ENCODE peak calls at places on chromosome 21, in nine cellular contexts. One of them, this sample, is unnamed.

GRCh38 chr21:37509802-37510393 is 143.3 kb downstream of the DYRK1A start:
- DNase-seq in activated naive CD4-positive, alpha-beta T cell treated with anti-CD3 and anti-CD28 coated beads for 36 hours: no peak
- DNase-seq in NCI-H1092: no peak
- DNase-seq in hypothalamus: no peak
- DNase-seq in Panc1: no peak
- DNase-seq in effector CD8-positive, alpha-beta T cell: no peak
- DNase-seq in NCI-H510A: no peak
- DNase-seq in activated T-helper 1 cell treated with anti-CD3 and anti-CD28 coated beads, Interleukin-12 subunit alpha, Interleukin-12 subunit beta, Interleukin-2, Interleukin-4 antibody, amounts not matched to agents 30 ng/mL and 10 ng/mL and 1 ng/mL, durations not matched to agents 14 hours and 24 hours and 36 hours: no peak
- DNase-seq in GM12878: no peak
- DNase-seq in this sample: peak

GRCh38 chr21:43340491-43341348 is 86.2 kb downstream of the SIK1 start:
- DNase-seq in activated naive CD4-positive, alpha-beta T cell treated with anti-CD3 and anti-CD28 coated beads for 36 hours: no peak
- DNase-seq in NCI-H1092: no peak
- DNase-seq in hypothalamus: no peak
- DNase-seq in Panc1: no peak
- DNase-seq in effector CD8-positive, alpha-beta T cell: no peak
- DNase-seq in NCI-H510A: no peak
- DNase-seq in activated T-helper 1 cell treated with anti-CD3 and anti-CD28 coated beads, Interleukin-12 subunit alpha, Interleukin-12 subunit beta, Interleukin-2, Interleukin-4 antibody, amounts not matched to agents 30 ng/mL and 10 ng/mL and 1 ng/mL, durations not matched to agents 14 hours and 24 hours and 36 hours: no peak
- DNase-seq in GM12878: no peak
- DNase-seq in this sample: peak

GRCh38 chr21:27572681-27573080 is 605.8 kb upstream of the ADAMTS5 start:
- DNase-seq in activated naive CD4-positive, alpha-beta T cell treated with anti-CD3 and anti-CD28 coated beads for 36 hours: no peak
- DNase-seq in NCI-H1092: no peak
- DNase-seq in hypothalamus: no peak
- DNase-seq in Panc1: no peak
- DNase-seq in effector CD8-positive, alpha-beta T cell: no peak
- DNase-seq in NCI-H510A: no peak
- DNase-seq in activated T-helper 1 cell treated with anti-CD3 and anti-CD28 coated beads, Interleukin-12 subunit alpha, Interleukin-12 subunit beta, Interleukin-2, Interleukin-4 antibody, amounts not matched to agents 30 ng/mL and 10 ng/mL and 1 ng/mL, durations not matched to agents 14 hours and 24 hours and 36 hours: no peak
- DNase-seq in GM12878: no peak
- DNase-seq in this sample: no peak

GRCh38 chr21:15514073-15514946 is 215.5 kb upstream of the USP25 start:
- DNase-seq in activated naive CD4-positive, alpha-beta T cell treated with anti-CD3 and anti-CD28 coated beads for 36 hours: peak
- DNase-seq in NCI-H1092: no peak
- DNase-seq in hypothalamus: no peak
- DNase-seq in Panc1: no peak
- DNase-seq in effector CD8-positive, alpha-beta T cell: no peak
- DNase-seq in NCI-H510A: no peak
- DNase-seq in activated T-helper 1 cell treated with anti-CD3 and anti-CD28 coated beads, Interleukin-12 subunit alpha, Interleukin-12 subunit beta, Interleukin-2, Interleukin-4 antibody, amounts not matched to agents 30 ng/mL and 10 ng/mL and 1 ng/mL, durations not matched to agents 14 hours and 24 hours and 36 hours: peak
- DNase-seq in GM12878: peak
- DNase-seq in this sample: no peak

GRCh38 chr21:15309022-15309590 is 244.3 kb upstream of the NRIP1 start:
- DNase-seq in activated naive CD4-positive, alpha-beta T cell treated with anti-CD3 and anti-CD28 coated beads for 36 hours: no peak
- DNase-seq in NCI-H1092: no peak
- DNase-seq in hypothalamus: no peak
- DNase-seq in Panc1: no peak
- DNase-seq in effector CD8-positive, alpha-beta T cell: no peak
- DNase-seq in NCI-H510A: no peak
- DNase-seq in activated T-helper 1 cell treated with anti-CD3 and anti-CD28 coated beads, Interleukin-12 subunit alpha, Interleukin-12 subunit beta, Interleukin-2, Interleukin-4 antibody, amounts not matched to agents 30 ng/mL and 10 ng/mL and 1 ng/mL, durations not matched to agents 14 hours and 24 hours and 36 hours: no peak
- DNase-seq in GM12878: no peak
- DNase-seq in this sample: no peak

GRCh38 chr21:25126564-25126963 is 480.7 kb downstream of the MRPL39 start:
- DNase-seq in activated naive CD4-positive, alpha-beta T cell treated with anti-CD3 and anti-CD28 coated beads for 36 hours: no peak
- DNase-seq in NCI-H1092: no peak
- DNase-seq in hypothalamus: no peak
- DNase-seq in Panc1: no peak
- DNase-seq in effector CD8-positive, alpha-beta T cell: no peak
- DNase-seq in NCI-H510A: no peak
- DNase-seq in activated T-helper 1 cell treated with anti-CD3 and anti-CD28 coated beads, Interleukin-12 subunit alpha, Interleukin-12 subunit beta, Interleukin-2, Interleukin-4 antibody, amounts not matched to agents 30 ng/mL and 10 ng/mL and 1 ng/mL, durations not matched to agents 14 hours and 24 hours and 36 hours: no peak
- DNase-seq in GM12878: no peak
- DNase-seq in this sample: no peak

GRCh38 chr21:14620152-14620551 is 74.0 kb upstream of the SAMSN1 start:
- DNase-seq in activated naive CD4-positive, alpha-beta T cell treated with anti-CD3 and anti-CD28 coated beads for 36 hours: peak
- DNase-seq in NCI-H1092: no peak
- DNase-seq in hypothalamus: no peak
- DNase-seq in Panc1: no peak
- DNase-seq in effector CD8-positive, alpha-beta T cell: no peak
- DNase-seq in NCI-H510A: no peak
- DNase-seq in activated T-helper 1 cell treated with anti-CD3 and anti-CD28 coated beads, Interleukin-12 subunit alpha, Interleukin-12 subunit beta, Interleukin-2, Interleukin-4 antibody, amounts not matched to agents 30 ng/mL and 10 ng/mL and 1 ng/mL, durations not matched to agents 14 hours and 24 hours and 36 hours: peak
- DNase-seq in GM12878: no peak
- DNase-seq in this sample: no peak

GRCh38 chr21:46607605-46608004 is 2.7 kb upstream of the S100B start:
- DNase-seq in activated naive CD4-positive, alpha-beta T cell treated with anti-CD3 and anti-CD28 coated beads for 36 hours: no peak
- DNase-seq in NCI-H1092: no peak
- DNase-seq in hypothalamus: no peak
- DNase-seq in Panc1: no peak
- DNase-seq in effector CD8-positive, alpha-beta T cell: no peak
- DNase-seq in NCI-H510A: no peak
- DNase-seq in activated T-helper 1 cell treated with anti-CD3 and anti-CD28 coated beads, Interleukin-12 subunit alpha, Interleukin-12 subunit beta, Interleukin-2, Interleukin-4 antibody, amounts not matched to agents 30 ng/mL and 10 ng/mL and 1 ng/mL, durations not matched to agents 14 hours and 24 hours and 36 hours: no peak
- DNase-seq in GM12878: no peak
- DNase-seq in this sample: no peak

GRCh38 chr21:45152265-45152746 is 77.9 kb downstream of the ADARB1 start:
- DNase-seq in activated naive CD4-positive, alpha-beta T cell treated with anti-CD3 and anti-CD28 coated beads for 36 hours: peak
- DNase-seq in NCI-H1092: no peak
- DNase-seq in hypothalamus: no peak
- DNase-seq in Panc1: no peak
- DNase-seq in effector CD8-positive, alpha-beta T cell: peak
- DNase-seq in NCI-H510A: no peak
- DNase-seq in activated T-helper 1 cell treated with anti-CD3 and anti-CD28 coated beads, Interleukin-12 subunit alpha, Interleukin-12 subunit beta, Interleukin-2, Interleukin-4 antibody, amounts not matched to agents 30 ng/mL and 10 ng/mL and 1 ng/mL, durations not matched to agents 14 hours and 24 hours and 36 hours: peak
- DNase-seq in GM12878: no peak
- DNase-seq in this sample: peak

GRCh38 chr21:45613396-45613795 is 30.1 kb upstream of the PCBP3 start:
- DNase-seq in activated naive CD4-positive, alpha-beta T cell treated with anti-CD3 and anti-CD28 coated beads for 36 hours: no peak
- DNase-seq in NCI-H1092: no peak
- DNase-seq in hypothalamus: no peak
- DNase-seq in Panc1: no peak
- DNase-seq in effector CD8-positive, alpha-beta T cell: no peak
- DNase-seq in NCI-H510A: no peak
- DNase-seq in activated T-helper 1 cell treated with anti-CD3 and anti-CD28 coated beads, Interleukin-12 subunit alpha, Interleukin-12 subunit beta, Interleukin-2, Interleukin-4 antibody, amounts not matched to agents 30 ng/mL and 10 ng/mL and 1 ng/mL, durations not matched to agents 14 hours and 24 hours and 36 hours: no peak
- DNase-seq in GM12878: no peak
- DNase-seq in this sample: no peak

GRCh38 chr21:45200031-45200430 is 87.7 kb downstream of the POFUT2 start:
- DNase-seq in activated naive CD4-positive, alpha-beta T cell treated with anti-CD3 and anti-CD28 coated beads for 36 hours: no peak
- DNase-seq in NCI-H1092: no peak
- DNase-seq in hypothalamus: no peak
- DNase-seq in Panc1: no peak
- DNase-seq in effector CD8-positive, alpha-beta T cell: no peak
- DNase-seq in NCI-H510A: no peak
- DNase-seq in activated T-helper 1 cell treated with anti-CD3 and anti-CD28 coated beads, Interleukin-12 subunit alpha, Interleukin-12 subunit beta, Interleukin-2, Interleukin-4 antibody, amounts not matched to agents 30 ng/mL and 10 ng/mL and 1 ng/mL, durations not matched to agents 14 hours and 24 hours and 36 hours: no peak
- DNase-seq in GM12878: no peak
- DNase-seq in this sample: no peak

GRCh38 chr21:41482321-41482720 is 25.6 kb downstream of the TMPRSS2 start:
- DNase-seq in activated naive CD4-positive, alpha-beta T cell treated with anti-CD3 and anti-CD28 coated beads for 36 hours: no peak
- DNase-seq in NCI-H1092: no peak
- DNase-seq in hypothalamus: no peak
- DNase-seq in Panc1: no peak
- DNase-seq in effector CD8-positive, alpha-beta T cell: no peak
- DNase-seq in NCI-H510A: no peak
- DNase-seq in activated T-helper 1 cell treated with anti-CD3 and anti-CD28 coated beads, Interleukin-12 subunit alpha, Interleukin-12 subunit beta, Interleukin-2, Interleukin-4 antibody, amounts not matched to agents 30 ng/mL and 10 ng/mL and 1 ng/mL, durations not matched to agents 14 hours and 24 hours and 36 hours: no peak
- DNase-seq in GM12878: no peak
- DNase-seq in this sample: no peak

GRCh38 chr21:44695641-44696040 is 1.3 kb upstream of the KRTAP10-12 start:
- DNase-seq in activated naive CD4-positive, alpha-beta T cell treated with anti-CD3 and anti-CD28 coated beads for 36 hours: no peak
- DNase-seq in NCI-H1092: no peak
- DNase-seq in hypothalamus: no peak
- DNase-seq in Panc1: no peak
- DNase-seq in effector CD8-positive, alpha-beta T cell: no peak
- DNase-seq in NCI-H510A: no peak
- DNase-seq in activated T-helper 1 cell treated with anti-CD3 and anti-CD28 coated beads, Interleukin-12 subunit alpha, Interleukin-12 subunit beta, Interleukin-2, Interleukin-4 antibody, amounts not matched to agents 30 ng/mL and 10 ng/mL and 1 ng/mL, durations not matched to agents 14 hours and 24 hours and 36 hours: no peak
- DNase-seq in GM12878: no peak
- DNase-seq in this sample: no peak

This sample was measured in K562.